ENCODE peak calls at places on chromosomes 12 and 14, in six cellular contexts. A is HCT116, G is K562, W is H1, U is SK-N-SH, V is HepG2. T is an unnamed sample.

GRCh38 chr12:97292588-97292987 is 170.0 kb upstream of the RMST start:
- DNase-seq in G (no peak), W (no peak), U (no peak), A (no peak), V (no peak), T (no peak)

GRCh38 chr12:101686176-101686575 is 11.3 kb upstream of the CHPT1 start:
- DNase-seq in U (no peak), G (no peak), A (no peak), V (no peak), W (no peak), T (no peak)

GRCh38 chr14:57362356-57362755 is 28.0 kb upstream of the NAA30 start:
- DNase-seq in W (no peak), G (no peak), A (no peak), U (no peak), V (peak), T (no peak)

GRCh38 chr12:1716911-1717310 is 26.0 kb downstream of the ADIPOR2 start:
- DNase-seq in V (no peak), G (no peak), W (no peak), A (no peak), U (no peak), T (no peak)

GRCh38 chr12:11689591-11690158 is 40.2 kb downstream of the ETV6 start:
- DNase-seq in U (peak), A (no peak), V (no peak), W (no peak), G (no peak), T (peak)

GRCh38 chr14:81200041-81200440 is 20.7 kb downstream of the GTF2A1 start:
- DNase-seq in A (no peak), G (no peak), W (no peak), V (no peak), U (no peak), T (no peak)

GRCh38 chr12:70467908-70468733 is 102.0 kb downstream of the KCNMB4 start:
- DNase-seq in G (no peak), V (peak), U (no peak), A (peak), W (no peak), T (no peak)

GRCh38 chr12:47967461-47968430 is 4.3 kb downstream of the TMEM106C start:
- DNase-seq in A (no peak), V (no peak), U (no peak), G (no peak), W (no peak), T (no peak)

GRCh38 chr12:27245039-27245438 is 953 bp downstream of the STK38L start:
- DNase-seq in V (no peak), U (no peak), A (no peak), W (no peak), G (no peak), T (no peak)

GRCh38 chr12:95228617-95229016 is 11.0 kb downstream of the VEZT start:
- DNase-seq in W (no peak), G (no peak), U (no peak), V (no peak), A (no peak), T (no peak)

GRCh38 chr12:121330195-121330594 is 22.0 kb downstream of the ANAPC5 start:
- DNase-seq in G (no peak), V (no peak), A (no peak), U (no peak), W (no peak), T (no peak)

GRCh38 chr12:49283541-49284429 is 11.2 kb upstream of the PRPH start:
- DNase-seq in G (peak), V (no peak), U (peak), A (no peak), W (no peak), T (no peak)

GRCh38 chr14:50000215-50001145 is 107.6 kb downstream of the ARF6 start:
- DNase-seq in W (no peak), G (no peak), V (peak), A (peak), U (peak), T (peak)

GRCh38 chr14:100341301-100342031 is 18.3 kb downstream of the SLC25A47 start:
- DNase-seq in V (no peak), G (no peak), U (peak), A (no peak), W (no peak), T (no peak)

GRCh38 chr12:94925206-94925605 is 78.3 kb downstream of the NDUFA12 start:
- DNase-seq in V (no peak), W (no peak), U (no peak), G (no peak), A (no peak), T (no peak)

GRCh38 chr14:85536835-85537195 is 6.9 kb downstream of the FLRT2 start:
- DNase-seq in W (no peak), A (no peak), G (no peak), U (no peak), V (no peak), T (no peak)

GRCh38 chr12:26273811-26274210 is 78.4 kb downstream of the SSPN start:
- DNase-seq in A (no peak), U (no peak), V (no peak), W (no peak), G (peak), T (no peak)

GRCh38 chr14:64880382-64881121 is 845 bp upstream of the SPTB start:
- DNase-seq in U (peak), A (peak), G (peak), W (no peak), V (no peak), T (peak)

GRCh38 chr14:29846339-29847129 is 81.1 kb downstream of the PRKD1 start:
- DNase-seq in U (no peak), V (no peak), W (no peak), A (no peak), G (no peak), T (no peak)

GRCh38 chr14:61512508-61512907 is 182.8 kb upstream of the HIF1A start:
- DNase-seq in G (no peak), U (no peak), V (no peak), A (no peak), W (no peak), T (no peak)

GRCh38 chr12:46224401-46224800 is 44.4 kb downstream of the SLC38A1 start:
- DNase-seq in W (no peak), A (no peak), G (no peak), U (no peak), V (no peak), T (no peak)

GRCh38 chr14:51614707-51615106 is 37.0 kb upstream of the FRMD6 start:
- DNase-seq in V (no peak), W (no peak), G (no peak), A (no peak), U (no peak), T (no peak)

GRCh38 chr14:38089123-38089522 is 118.6 kb upstream of the SSTR1 start:
- DNase-seq in A (no peak), G (no peak), V (no peak), W (no peak), U (no peak), T (no peak)

GRCh38 chr12:75650989-75651695 is 139.7 kb upstream of the KRR1 start:
- DNase-seq in A (no peak), G (no peak), W (no peak), U (peak), V (no peak), T (no peak)

GRCh38 chr12:85299058-85299457 is 19.0 kb downstream of the ALX1 start:
- DNase-seq in U (no peak), G (no peak), A (no peak), W (no peak), V (no peak), T (no peak)

GRCh38 chr14:62455446-62455845 is 589.8 kb downstream of the KCNH5 start:
- DNase-seq in U (no peak), W (no peak), V (no peak), A (no peak), G (no peak), T (no peak)

GRCh38 chr12:124392991-124393790 is 98.3 kb downstream of the RFLNA start:
- DNase-seq in A (no peak), U (peak), G (no peak), W (no peak), V (no peak), T (peak)

GRCh38 chr14:20417250-20418186 is 4.2 kb upstream of the TEP1 start:
- DNase-seq in W (no peak), G (no peak), U (no peak), A (no peak), V (peak), T (no peak)

GRCh38 chr12:94185801-94186200 is 37.4 kb downstream of the PLXNC1 start:
- DNase-seq in W (no peak), U (no peak), V (no peak), A (no peak), G (no peak), T (no peak)

GRCh38 chr12:55966408-55967281 is at the start of gene CDK2:
- DNase-seq in W (no peak), A (peak), V (peak), G (peak), U (peak), T (peak)

GRCh38 chr12:69633061-69633460 is 22.4 kb upstream of the LRRC10 start:
- DNase-seq in G (no peak), U (no peak), A (no peak), V (no peak), W (no peak), T (no peak)

GRCh38 chr14:95039259-95039992 is 117.9 kb downstream of the DICER1 start:
- DNase-seq in U (peak), G (no peak), V (no peak), A (no peak), W (no peak), T (no peak)

GRCh38 chr12:11581179-11581755 is 68.2 kb upstream of the ETV6 start:
- DNase-seq in V (peak), W (no peak), U (peak), A (peak), G (peak), T (no peak)

GRCh38 chr12:56020437-56021189 is at the start of gene IKZF4:
- DNase-seq in V (no peak), U (peak), A (no peak), W (no peak), G (peak), T (no peak)

GRCh38 chr12:67651380-67651695 is 2.8 kb downstream of the DYRK2 start:
- DNase-seq in W (no peak), G (no peak), V (peak), A (no peak), U (peak), T (peak)

GRCh38 chr12:89474615-89475014 is 50.0 kb downstream of the GALNT4 start:
- DNase-seq in A (no peak), V (no peak), W (no peak), U (no peak), G (no peak), T (no peak)

GRCh38 chr12:29649722-29650121 is 134.0 kb downstream of the TMTC1 start:
- DNase-seq in A (no peak), W (no peak), V (no peak), U (no peak), G (no peak), T (no peak)

GRCh38 chr14:99871771-99872170 is 78.6 kb downstream of the EML1 start:
- DNase-seq in V (no peak), W (no peak), G (no peak), A (no peak), U (no peak), T (no peak)

GRCh38 chr12:96986883-96987523 is 79.9 kb downstream of the NEDD1 start:
- DNase-seq in G (peak), V (peak), U (peak), A (peak), W (no peak), T (peak)

GRCh38 chr14:52080171-52080800 is 11.4 kb upstream of the NID2 start:
- DNase-seq in W (no peak), G (no peak), V (no peak), U (no peak), A (no peak), T (no peak)

GRCh38 chr14:75259510-75259855 is 19.1 kb upstream of the FOS start:
- DNase-seq in G (no peak), V (no peak), U (peak), W (no peak), A (no peak), T (peak)
- TF ChIP-seq JUND in G (no peak), V (no peak), U (no peak), W (no peak), A (no peak), T (no peak)

GRCh38 chr12:127654383-127654985 is 612.5 kb upstream of the TMEM132C start:
- DNase-seq in U (no peak), G (no peak), W (no peak), V (no peak), A (no peak), T (no peak)

GRCh38 chr12:127652281-127652680 is 614.7 kb upstream of the TMEM132C start:
- DNase-seq in A (no peak), V (no peak), W (no peak), U (no peak), G (no peak), T (no peak)

GRCh38 chr12:127655691-127656090 is 611.3 kb upstream of the TMEM132C start:
- DNase-seq in U (no peak), G (no peak), W (no peak), A (no peak), V (no peak), T (no peak)

GRCh38 chr12:127657036-127657435 is 609.9 kb upstream of the TMEM132C start:
- DNase-seq in U (no peak), V (no peak), W (no peak), A (no peak), G (no peak), T (no peak)

GRCh38 chr12:127656261-127656660 is 610.7 kb upstream of the TMEM132C start:
- DNase-seq in G (no peak), V (no peak), W (no peak), U (no peak), A (no peak), T (no peak)
- TF ChIP-seq JUND in G (no peak), V (no peak), W (no peak), U (no peak), A (no peak), T (no peak)

DNA sequence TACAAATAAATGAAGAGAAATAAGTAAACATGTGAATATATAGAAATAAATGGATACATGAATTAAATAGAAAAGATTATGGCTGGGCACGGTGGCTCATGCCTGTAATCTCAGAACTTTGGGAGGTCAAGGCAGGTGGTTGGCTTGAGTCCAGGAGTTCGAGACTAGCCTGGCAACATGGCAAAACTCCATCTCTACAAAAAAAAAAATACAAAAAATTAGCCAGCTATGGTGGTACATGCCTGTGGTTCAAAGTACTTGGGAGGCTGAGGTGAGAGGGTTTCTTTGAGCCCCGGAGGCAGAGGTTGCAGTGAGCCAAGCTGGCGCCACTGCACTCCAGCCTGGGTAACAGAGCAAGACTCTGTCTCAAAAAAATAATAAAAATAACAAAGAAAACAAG is 5.1 kb upstream of the CLEC7A start:
- DNase-seq in U (no peak), G (no peak), A (no peak), V (no peak), W (no peak), T (no peak)
- TF ChIP-seq JUND in U (no peak), G (no peak), A (no peak), V (no peak), W (no peak), T (no peak)

GRCh38 chr14:93323597-93323992 is 9.2 kb downstream of the BTBD7 start:
- DNase-seq in G (no peak), V (no peak), W (no peak), U (no peak), A (no peak), T (no peak)
- TF ChIP-seq JUND in G (no peak), V (no peak), W (no peak), U (no peak), A (no peak), T (no peak)

GRCh38 chr14:70856851-70857498 is 47.7 kb upstream of the MAP3K9 start:
- DNase-seq in U (no peak), W (no peak), A (no peak), G (no peak), V (no peak), T (no peak)
- TF ChIP-seq JUND in U (peak), W (no peak), A (no peak), G (no peak), V (no peak), T (no peak)

T was measured in T47D.